ENCODE peak calls at places on chromosome 4, in seven cellular contexts. E, C, X, K, B, Z and D are unnamed samples.

GRCh38 chr4:84497835-84498202 is 1.3 kb downstream of the NKX6-1 start:
- DNase-seq in E (no peak), C (no peak), X (no peak), K (no peak), B (no peak), Z (peak), D (no peak)

GRCh38 chr4:145881991-145882390 is 56.6 kb downstream of the ZNF827 start:
- DNase-seq in E (no peak), C (no peak), X (peak), K (no peak), B (peak), Z (peak), D (no peak)

GRCh38 chr4:133156096-133156495 is 7.0 kb downstream of the PCDH10 start:
- DNase-seq in E (peak), C (no peak), X (no peak), K (no peak), B (peak), Z (no peak), D (no peak)

GRCh38 chr4:121269001-121269400 is 104.9 kb upstream of the TNIP3 start:
- DNase-seq in E (no peak), C (no peak), X (no peak), K (no peak), B (no peak), Z (no peak), D (peak)

GRCh38 chr4:134777626-134778025 is 576.0 kb upstream of the PABPC4L start:
- DNase-seq in E (no peak), C (no peak), X (no peak), K (no peak), B (peak), Z (no peak), D (peak)

GRCh38 chr4:83830138-83830537 is 294.2 kb downstream of the GPAT3 start:
- DNase-seq in E (peak), C (no peak), X (no peak), K (no peak), B (no peak), Z (no peak), D (no peak)

GRCh38 chr4:120749445-120750151 is 172.9 kb downstream of the PRDM5 start:
- DNase-seq in E (no peak), C (no peak), X (peak), K (no peak), B (no peak), Z (no peak), D (no peak)

GRCh38 chr4:105058177-105058812 is 88.4 kb upstream of the TET2 start:
- DNase-seq in E (no peak), C (no peak), X (peak), K (peak), B (peak), Z (no peak), D (no peak)

GRCh38 chr4:121155893-121156292 is 8.2 kb downstream of the TNIP3 start:
- DNase-seq in E (no peak), C (no peak), X (no peak), K (peak), B (no peak), Z (no peak), D (no peak)

GRCh38 chr4:145541266-145541770 is 59.7 kb downstream of the SMAD1 start:
- DNase-seq in E (no peak), C (no peak), X (no peak), K (no peak), B (peak), Z (no peak), D (no peak)